ENCODE peak calls at places on chromosomes 2 and 18, in seven cellular contexts. O, H, V, T, G, B and W are unnamed samples.

GRCh38 chr2:219724628-219725027 is 97.2 kb downstream of the SLC4A3 start:
- DNase-seq in B (no peak), T (no peak), O (no peak), H (no peak), V (no peak), G (peak; percentile 34), W (no peak)

GRCh38 chr2:119760876-119761275 is 1.2 kb downstream of the PTPN4 start:
- DNase-seq in V (no peak), T (no peak), B (no peak), O (no peak), H (no peak), G (no peak), W (no peak)

GRCh38 chr18:24259869-24260662 is 121.2 kb downstream of the CABYR start:
- DNase-seq in G (no peak), V (no peak), B (no peak), O (no peak), H (no peak), T (no peak), W (no peak)

GRCh38 chr18:74248189-74248975 is 43.4 kb downstream of the CYB5A start:
- DNase-seq in B (no peak), G (no peak), O (no peak), V (no peak), T (no peak), H (no peak), W (no peak)

GRCh38 chr2:99496021-99496420 is 6.2 kb upstream of the REV1 start:
- DNase-seq in H (no peak), V (no peak), G (no peak), O (no peak), B (no peak), T (no peak), W (no peak)

GRCh38 chr2:75246441-75247167 is 47.3 kb upstream of the TACR1 start:
- DNase-seq in V (no peak), B (no peak), T (no peak), H (no peak), O (no peak), G (no peak), W (no peak)

GRCh38 chr2:59680863-59681262 is 872.6 kb downstream of the BCL11A start:
- DNase-seq in H (no peak), V (peak; percentile 18), B (no peak), O (no peak), T (no peak), G (no peak), W (no peak)

GRCh38 chr2:69731575-69731974 is 10.4 kb upstream of the ANXA4 start:
- DNase-seq in T (no peak), G (no peak), O (no peak), V (no peak), H (no peak), B (no peak), W (no peak)

GRCh38 chr2:151186011-151186410 is 75.7 kb downstream of the RBM43 start:
- DNase-seq in H (no peak), G (no peak), B (no peak), T (no peak), O (no peak), V (no peak), W (no peak)

GRCh38 chr18:261398-262073 is 6.3 kb downstream of the THOC1 start:
- DNase-seq in T (no peak), O (no peak), H (no peak), B (no peak), V (no peak), G (no peak), W (no peak)

GRCh38 chr2:227513113-227513512 is 41.2 kb downstream of the AGFG1 start:
- DNase-seq in G (no peak), O (no peak), H (no peak), V (no peak), T (no peak), B (no peak), W (no peak)

GRCh38 chr18:24726727-24727539 is 266.5 kb downstream of the HRH4 start:
- DNase-seq in H (no peak), G (peak; percentile 52), T (peak; percentile 33), O (peak; percentile 27), B (peak; percentile 54), V (peak; percentile 42), W (peak; percentile 84)

GRCh38 chr2:44768438-44769236 is 172.9 kb upstream of the SIX3 start:
- DNase-seq in O (no peak), V (no peak), G (no peak), T (no peak), B (no peak), H (no peak), W (no peak)

GRCh38 chr18:63410792-63411191 is 11.5 kb downstream of the VPS4B start:
- DNase-seq in O (no peak), G (no peak), H (no peak), V (no peak), T (no peak), B (no peak), W (no peak)

GRCh38 chr2:223001831-223002230 is 50.2 kb upstream of the KCNE4 start:
- DNase-seq in H (no peak), B (no peak), V (no peak), O (no peak), G (no peak), T (no peak), W (no peak)

GRCh38 chr2:96702098-96702785 is 37.6 kb downstream of the LMAN2L start:
- DNase-seq in V (no peak), T (no peak), G (no peak), H (no peak), B (no peak), O (no peak), W (no peak)

GRCh38 chr18:22166070-22166972 is 3.1 kb upstream of the GATA6 start:
- DNase-seq in B (no peak), O (no peak), H (no peak), V (peak; percentile 67), G (no peak), T (peak; percentile 82), W (no peak)

GRCh38 chr2:39620067-39620466 is 45.6 kb upstream of the TMEM178A start:
- DNase-seq in H (no peak), B (no peak), O (peak; percentile 67), T (peak; percentile 74), G (peak; percentile 91), V (peak; percentile 43), W (no peak)

GRCh38 chr2:22355816-22356433 is 1029.1 kb upstream of the KLHL29 start:
- DNase-seq in O (no peak), T (peak; percentile 43), V (peak; percentile 46), B (peak; percentile 22), H (peak; percentile 74), G (peak; percentile 3), W (no peak)

GRCh38 chr18:3388980-3389379 is 61.0 kb upstream of the TGIF1 start:
- DNase-seq in G (no peak), V (no peak), T (no peak), O (no peak), B (no peak), H (no peak), W (no peak)

GRCh38 chr18:79337184-79337583 is 58.5 kb upstream of the NFATC1 start:
- DNase-seq in G (no peak), V (no peak), B (no peak), H (peak; percentile 54), T (no peak), O (no peak), W (no peak)